ENCODE peak calls at places on chromosomes 13 and 19, in six cellular contexts. One of them, this sample, is unnamed.
A peak's percentile ranks its signal among the peaks of the same experiment; 100 is the strongest.

GRCh38 chr13:25347156-25347555 is 24.6 kb upstream of the ATP8A2 start:
- DNase-seq in GM23338: peak; percentile 53
- DNase-seq in K562: no peak
- DNase-seq in stomach: no peak
- DNase-seq in Panc1: no peak
- DNase-seq in transverse colon: no peak
- DNase-seq in this sample: no peak

GRCh38 chr19:45595814-45596213 is 6.2 kb downstream of the GPR4 start:
- DNase-seq in GM23338: no peak
- DNase-seq in K562: no peak
- DNase-seq in stomach: no peak
- DNase-seq in Panc1: no peak
- DNase-seq in transverse colon: no peak
- DNase-seq in this sample: no peak

GRCh38 chr13:75173457-75174356 is 308.3 kb downstream of the TBC1D4 start:
- DNase-seq in GM23338: peak; percentile 8
- DNase-seq in K562: no peak
- DNase-seq in stomach: no peak
- DNase-seq in Panc1: no peak
- DNase-seq in transverse colon: no peak
- DNase-seq in this sample: no peak

GRCh38 chr19:38213911-38214625 is 10.0 kb downstream of the DPF1 start:
- DNase-seq in GM23338: peak; percentile 70
- DNase-seq in K562: no peak
- DNase-seq in stomach: no peak
- DNase-seq in Panc1: no peak
- DNase-seq in transverse colon: no peak
- DNase-seq in this sample: no peak

GRCh38 chr13:59318320-59318930 is 845.3 kb downstream of the DIAPH3 start:
- DNase-seq in GM23338: peak; percentile 94
- DNase-seq in K562: peak; percentile 59
- DNase-seq in stomach: peak; percentile 73
- DNase-seq in Panc1: peak; percentile 18
- DNase-seq in transverse colon: peak; percentile 54
- DNase-seq in this sample: no peak

GRCh38 chr13:95154441-95154886 is 146.8 kb downstream of the ABCC4 start:
- DNase-seq in GM23338: no peak
- DNase-seq in K562: no peak
- DNase-seq in stomach: no peak
- DNase-seq in Panc1: no peak
- DNase-seq in transverse colon: no peak
- DNase-seq in this sample: no peak

GRCh38 chr13:36133950-36134349 is 2.8 kb upstream of the DCLK1 start:
- DNase-seq in GM23338: peak; percentile 20
- DNase-seq in K562: no peak
- DNase-seq in stomach: no peak
- DNase-seq in Panc1: no peak
- DNase-seq in transverse colon: no peak
- DNase-seq in this sample: no peak

GRCh38 chr19:17346109-17346671 is 8.8 kb downstream of the GTPBP3 start:
- DNase-seq in GM23338: peak; percentile 90
- DNase-seq in K562: peak; percentile 86
- DNase-seq in stomach: peak; percentile 82
- DNase-seq in Panc1: no peak
- DNase-seq in transverse colon: peak; percentile 82
- DNase-seq in this sample: peak; percentile 88

GRCh38 chr19:29873801-29874575 is 62.2 kb downstream of the CCNE1 start:
- DNase-seq in GM23338: no peak
- DNase-seq in K562: no peak
- DNase-seq in stomach: no peak
- DNase-seq in Panc1: no peak
- DNase-seq in transverse colon: no peak
- DNase-seq in this sample: no peak

GRCh38 chr19:2888739-2889224 is 11.9 kb upstream of the ZNF57 start:
- DNase-seq in GM23338: peak; percentile 64
- DNase-seq in K562: no peak
- DNase-seq in stomach: no peak
- DNase-seq in Panc1: no peak
- DNase-seq in transverse colon: peak; percentile 23
- DNase-seq in this sample: no peak

GRCh38 chr13:75764251-75764650 is 128.1 kb downstream of the LMO7 start:
- DNase-seq in GM23338: no peak
- DNase-seq in K562: no peak
- DNase-seq in stomach: no peak
- DNase-seq in Panc1: no peak
- DNase-seq in transverse colon: no peak
- DNase-seq in this sample: no peak

GRCh38 chr19:34224996-34225658 is 29.2 kb upstream of the GARRE1 start:
- DNase-seq in GM23338: peak; percentile 70
- DNase-seq in K562: no peak
- DNase-seq in stomach: no peak
- DNase-seq in Panc1: no peak
- DNase-seq in transverse colon: no peak
- DNase-seq in this sample: no peak

GRCh38 chr19:39409886-39410619 is 2.4 kb upstream of the PLEKHG2 start:
- DNase-seq in GM23338: peak; percentile 62
- DNase-seq in K562: peak; percentile 63
- DNase-seq in stomach: peak; percentile 76
- DNase-seq in Panc1: no peak
- DNase-seq in transverse colon: peak; percentile 85
- DNase-seq in this sample: no peak

GRCh38 chr13:59422646-59423045 is 741.1 kb downstream of the DIAPH3 start:
- DNase-seq in GM23338: peak; percentile 24
- DNase-seq in K562: no peak
- DNase-seq in stomach: no peak
- DNase-seq in Panc1: no peak
- DNase-seq in transverse colon: no peak
- DNase-seq in this sample: no peak

GRCh38 chr13:35164324-35164932 is 222.4 kb downstream of the NBEA start:
- DNase-seq in GM23338: peak; percentile 76
- DNase-seq in K562: peak; percentile 12
- DNase-seq in stomach: no peak
- DNase-seq in Panc1: no peak
- DNase-seq in transverse colon: no peak
- DNase-seq in this sample: no peak

GRCh38 chr13:40568672-40569350 is 97.6 kb downstream of the FOXO1 start:
- DNase-seq in GM23338: no peak
- DNase-seq in K562: no peak
- DNase-seq in stomach: no peak
- DNase-seq in Panc1: no peak
- DNase-seq in transverse colon: no peak
- DNase-seq in this sample: no peak

GRCh38 chr13:40572961-40573360 is 93.5 kb downstream of the FOXO1 start:
- DNase-seq in GM23338: no peak
- DNase-seq in K562: no peak
- DNase-seq in stomach: no peak
- DNase-seq in Panc1: no peak
- DNase-seq in transverse colon: no peak
- DNase-seq in this sample: no peak

GRCh38 chr13:40571338-40571737 is 95.1 kb downstream of the FOXO1 start:
- DNase-seq in GM23338: no peak
- DNase-seq in K562: no peak
- DNase-seq in stomach: no peak
- DNase-seq in Panc1: no peak
- DNase-seq in transverse colon: no peak
- DNase-seq in this sample: no peak

GRCh38 chr13:40568246-40568645 is 98.2 kb downstream of the FOXO1 start:
- DNase-seq in GM23338: no peak
- DNase-seq in K562: no peak
- DNase-seq in stomach: no peak
- DNase-seq in Panc1: no peak
- DNase-seq in transverse colon: no peak
- DNase-seq in this sample: no peak

DNA sequence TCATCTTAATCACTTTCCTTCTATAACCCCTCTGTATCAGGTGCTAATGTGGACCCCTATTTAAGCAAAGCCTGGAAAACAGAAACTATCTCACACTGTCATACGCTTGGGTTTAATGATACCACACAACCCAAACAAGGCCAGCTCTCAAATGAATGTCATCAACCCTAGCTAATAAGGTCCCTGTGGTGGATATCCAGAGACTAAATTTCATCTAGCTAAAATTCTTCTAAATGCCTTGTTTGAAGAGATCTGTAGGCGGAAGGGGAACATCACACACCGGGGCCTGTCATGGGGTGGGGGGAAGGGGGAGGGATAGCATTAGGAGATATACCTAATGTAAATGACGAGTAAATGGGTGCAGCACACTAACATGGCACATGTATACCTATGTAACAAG is 95.5 kb downstream of the FOXO1 start:
- DNase-seq in GM23338: no peak
- DNase-seq in K562: no peak
- DNase-seq in stomach: no peak
- DNase-seq in Panc1: no peak
- DNase-seq in transverse colon: no peak
- DNase-seq in this sample: no peak
- TF ChIP-seq POLR2AphosphoS5 in GM23338: no peak
- TF ChIP-seq POLR2AphosphoS5 in K562: no peak
- TF ChIP-seq POLR2AphosphoS5 in stomach: no peak
- TF ChIP-seq POLR2AphosphoS5 in Panc1: no peak
- TF ChIP-seq POLR2AphosphoS5 in transverse colon: no peak
- TF ChIP-seq POLR2AphosphoS5 in this sample: no peak

GRCh38 chr19:53131732-53132131 is 978 bp downstream of the ZNF415 start:
- DNase-seq in GM23338: peak; percentile 15
- DNase-seq in K562: no peak
- DNase-seq in stomach: no peak
- DNase-seq in Panc1: no peak
- DNase-seq in transverse colon: no peak
- DNase-seq in this sample: no peak

GRCh38 chr19:53130506-53130905 is 2.2 kb downstream of the ZNF415 start:
- DNase-seq in GM23338: peak; percentile 20
- DNase-seq in K562: no peak
- DNase-seq in stomach: no peak
- DNase-seq in Panc1: no peak
- DNase-seq in transverse colon: no peak
- DNase-seq in this sample: no peak

GRCh38 chr19:53136432-53136831 is 3.7 kb upstream of the ZNF415 start:
- DNase-seq in GM23338: no peak
- DNase-seq in K562: no peak
- DNase-seq in stomach: no peak
- DNase-seq in Panc1: no peak
- DNase-seq in transverse colon: no peak
- DNase-seq in this sample: no peak

GRCh38 chr19:53131085-53131484 is 1.6 kb downstream of the ZNF415 start:
- DNase-seq in GM23338: peak; percentile 3
- DNase-seq in K562: no peak
- DNase-seq in stomach: no peak
- DNase-seq in Panc1: no peak
- DNase-seq in transverse colon: no peak
- DNase-seq in this sample: no peak

DNA sequence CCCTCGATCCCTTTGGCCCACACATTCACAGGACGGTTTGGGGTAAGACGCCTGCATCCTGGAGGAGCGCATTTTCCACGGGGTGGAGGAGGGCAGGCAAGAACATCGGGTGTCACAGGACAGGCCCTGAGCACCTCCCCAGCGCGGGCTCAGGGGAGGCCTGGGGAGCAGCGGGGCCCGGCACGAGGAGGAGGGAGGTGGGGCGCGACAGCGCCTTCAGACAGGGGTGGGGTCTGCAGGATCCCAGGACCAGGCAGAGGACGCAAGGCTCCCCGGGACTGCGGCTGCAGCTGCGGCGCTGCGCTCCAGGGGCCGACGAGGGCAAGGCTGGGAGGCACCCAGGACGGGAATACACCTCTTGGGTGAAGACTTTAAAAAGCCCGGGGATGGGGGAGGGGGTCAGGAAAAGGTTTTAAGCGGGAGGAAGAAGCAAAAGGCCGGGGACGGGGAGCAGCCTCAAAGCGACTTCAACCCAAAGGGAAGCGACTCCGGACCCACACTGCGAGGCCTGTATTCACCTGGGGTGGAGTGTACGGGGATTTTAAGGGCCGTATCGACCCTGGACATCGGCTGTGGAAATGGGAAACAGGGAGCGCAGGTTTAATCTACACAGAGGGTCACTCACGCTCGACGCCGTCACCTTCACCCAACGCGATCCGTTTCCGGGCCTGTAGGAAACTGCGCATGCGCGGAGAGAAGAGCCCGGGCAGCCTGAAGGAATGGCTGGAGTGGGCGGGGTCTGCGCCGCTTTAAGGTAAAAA is at the start of gene ZNF415:
- DNase-seq in GM23338: peak; percentile 98
- DNase-seq in K562: no peak
- DNase-seq in stomach: peak; percentile 81
- DNase-seq in Panc1: no peak
- DNase-seq in transverse colon: peak; percentile 79
- DNase-seq in this sample: no peak
- TF ChIP-seq POLR2AphosphoS5 in GM23338: peak; percentile 79
- TF ChIP-seq POLR2AphosphoS5 in K562: no peak
- TF ChIP-seq POLR2AphosphoS5 in stomach: no peak
- TF ChIP-seq POLR2AphosphoS5 in Panc1: no peak
- TF ChIP-seq POLR2AphosphoS5 in transverse colon: no peak
- TF ChIP-seq POLR2AphosphoS5 in this sample: no peak

GRCh38 chr19:5228932-5229777 is 111.5 kb downstream of the PTPRS start:
- DNase-seq in GM23338: peak; percentile 60
- DNase-seq in K562: peak; percentile 29
- DNase-seq in stomach: no peak
- DNase-seq in Panc1: no peak
- DNase-seq in transverse colon: no peak
- DNase-seq in this sample: no peak

GRCh38 chr19:5225486-5226345 is 114.9 kb downstream of the PTPRS start:
- DNase-seq in GM23338: peak; percentile 75
- DNase-seq in K562: peak; percentile 54
- DNase-seq in stomach: no peak
- DNase-seq in Panc1: no peak
- DNase-seq in transverse colon: no peak
- DNase-seq in this sample: no peak

GRCh38 chr19:5230730-5231555 is 109.7 kb downstream of the PTPRS start:
- DNase-seq in GM23338: no peak
- DNase-seq in K562: no peak
- DNase-seq in stomach: no peak
- DNase-seq in Panc1: no peak
- DNase-seq in transverse colon: no peak
- DNase-seq in this sample: no peak

GRCh38 chr19:5229778-5230165 is 110.8 kb downstream of the PTPRS start:
- DNase-seq in GM23338: no peak
- DNase-seq in K562: no peak
- DNase-seq in stomach: no peak
- DNase-seq in Panc1: no peak
- DNase-seq in transverse colon: no peak
- DNase-seq in this sample: no peak

DNA sequence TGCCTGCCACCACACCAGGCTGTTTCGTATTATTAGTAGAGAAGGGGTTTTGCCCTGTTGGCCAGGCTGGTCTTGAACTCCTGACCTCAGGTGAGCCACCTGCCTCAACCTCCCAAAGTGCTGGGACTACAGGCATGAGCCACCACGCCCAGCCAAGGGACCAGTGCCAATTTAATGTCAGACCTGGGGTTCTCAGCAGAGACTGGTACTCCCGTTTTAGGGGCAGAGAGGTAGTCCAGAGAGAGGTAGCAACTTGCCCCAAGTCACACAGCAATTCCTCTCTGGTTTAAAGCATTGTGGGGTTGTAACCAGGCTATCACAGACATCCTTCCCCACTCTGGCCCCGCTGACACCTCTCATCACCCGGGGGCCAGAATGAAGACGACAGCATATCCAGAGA is 112.1 kb downstream of the PTPRS start:
- DNase-seq in GM23338: no peak
- DNase-seq in K562: no peak
- DNase-seq in stomach: no peak
- DNase-seq in Panc1: no peak
- DNase-seq in transverse colon: no peak
- DNase-seq in this sample: no peak
- TF ChIP-seq POLR2AphosphoS5 in GM23338: no peak
- TF ChIP-seq POLR2AphosphoS5 in K562: no peak
- TF ChIP-seq POLR2AphosphoS5 in stomach: no peak
- TF ChIP-seq POLR2AphosphoS5 in Panc1: no peak
- TF ChIP-seq POLR2AphosphoS5 in transverse colon: no peak
- TF ChIP-seq POLR2AphosphoS5 in this sample: no peak

GRCh38 chr19:11798391-11799296 is at the start of gene ZNF491:
- DNase-seq in GM23338: peak; percentile 97
- DNase-seq in K562: peak; percentile 79
- DNase-seq in stomach: peak; percentile 94
- DNase-seq in Panc1: peak; percentile 42
- DNase-seq in transverse colon: peak; percentile 96
- DNase-seq in this sample: peak; percentile 95
- TF ChIP-seq POLR2AphosphoS5 in GM23338: peak; percentile 52
- TF ChIP-seq POLR2AphosphoS5 in K562: no peak
- TF ChIP-seq POLR2AphosphoS5 in stomach: peak; percentile 56
- TF ChIP-seq POLR2AphosphoS5 in Panc1: no peak
- TF ChIP-seq POLR2AphosphoS5 in transverse colon: peak; percentile 89
- TF ChIP-seq POLR2AphosphoS5 in this sample: peak; percentile 39